ENCODE peak calls at places on chromosomes 11 and 22, in eight cellular contexts. U, K, D, M, I, O, E and N are unnamed samples.

GRCh38 chr11:108697872-108698473 is 33.1 kb downstream of the DDX10 start:
- DNase-seq in D (peak; percentile 49), M (peak; percentile 54), I (no peak), K (peak; percentile 51), E (peak; percentile 26), U (peak; percentile 67), O (peak; percentile 59), N (peak; percentile 82)

GRCh38 chr11:46333129-46333947 is 13.9 kb upstream of the DGKZ start:
- DNase-seq in O (peak; percentile 77), U (no peak), D (no peak), I (no peak), M (no peak), E (no peak), K (no peak), N (no peak)

GRCh38 chr22:38081636-38081940 is 2.4 kb downstream of the SLC16A8 start:
- DNase-seq in M (no peak), O (no peak), U (no peak), K (no peak), I (no peak), D (no peak), E (no peak), N (no peak)

GRCh38 chr11:115676206-115676605 is 172.0 kb upstream of the CADM1 start:
- DNase-seq in K (no peak), D (no peak), E (no peak), I (no peak), U (no peak), O (no peak), M (no peak), N (no peak)

GRCh38 chr11:43928721-43929120 is 13.7 kb upstream of the C11orf96 start:
- DNase-seq in K (no peak), O (no peak), M (no peak), D (no peak), E (no peak), I (no peak), U (no peak), N (no peak)

GRCh38 chr11:40958707-40959106 is 500.7 kb downstream of the LRRC4C start:
- DNase-seq in K (no peak), M (no peak), I (no peak), U (no peak), O (no peak), D (no peak), E (no peak), N (no peak)

GRCh38 chr22:23237201-23237798 is 57.0 kb downstream of the BCR start:
- DNase-seq in E (peak; percentile 91), I (no peak), K (no peak), O (no peak), D (no peak), U (no peak), M (no peak), N (peak; percentile 66)

GRCh38 chr22:49394116-49394785 is 433.4 kb downstream of the BRD1 start:
- DNase-seq in O (no peak), I (no peak), K (peak; percentile 12), D (no peak), E (no peak), U (no peak), M (no peak), N (no peak)

GRCh38 chr11:83511646-83512045 is 225.5 kb upstream of the CCDC90B start:
- DNase-seq in O (no peak), U (no peak), M (no peak), D (no peak), E (no peak), I (no peak), K (no peak), N (no peak)

GRCh38 chr22:46201059-46201757 is 48.9 kb downstream of the CDPF1 start:
- DNase-seq in I (peak; percentile 65), O (no peak), E (no peak), K (peak; percentile 46), D (no peak), M (peak; percentile 61), U (no peak), N (no peak)

GRCh38 chr11:34749666-34750659 is 129.1 kb downstream of the EHF start:
- DNase-seq in I (no peak), D (no peak), O (no peak), U (no peak), M (no peak), K (no peak), E (no peak), N (peak; percentile 68)

GRCh38 chr22:39212721-39213376 is 31.9 kb downstream of the PDGFB start:
- DNase-seq in D (no peak), I (no peak), E (peak; percentile 38), K (peak; percentile 56), M (peak; percentile 52), U (peak; percentile 69), O (no peak), N (no peak)

GRCh38 chr11:36150986-36151385 is 138.2 kb downstream of the COMMD9 start:
- DNase-seq in K (no peak), U (no peak), I (no peak), D (no peak), O (no peak), M (no peak), E (no peak), N (peak; percentile 49)

GRCh38 chr11:61129608-61130523 is 27.6 kb downstream of the CD5 start:
- DNase-seq in O (peak; percentile 96), K (peak; percentile 73), U (peak; percentile 91), D (peak; percentile 44), E (peak; percentile 94), I (peak; percentile 91), M (peak; percentile 82), N (peak; percentile 93)

GRCh38 chr11:64237484-64237951 is 3.1 kb downstream of the VEGFB start:
- DNase-seq in O (no peak), E (no peak), D (no peak), U (no peak), M (peak; percentile 87), K (no peak), I (no peak), N (no peak)
- TF ChIP-seq RAD21 in O (no peak), E (no peak), D (no peak), U (no peak), M (no peak), K (no peak), I (no peak), N (no peak)

GRCh38 chr11:13761250-13761649 is 92.8 kb downstream of the FAR1 start:
- DNase-seq in U (no peak), I (no peak), K (no peak), E (no peak), M (no peak), O (no peak), D (no peak), N (peak; percentile 22)
- TF ChIP-seq RAD21 in U (no peak), I (no peak), K (no peak), E (no peak), M (no peak), O (no peak), D (no peak), N (no peak)

DNA sequence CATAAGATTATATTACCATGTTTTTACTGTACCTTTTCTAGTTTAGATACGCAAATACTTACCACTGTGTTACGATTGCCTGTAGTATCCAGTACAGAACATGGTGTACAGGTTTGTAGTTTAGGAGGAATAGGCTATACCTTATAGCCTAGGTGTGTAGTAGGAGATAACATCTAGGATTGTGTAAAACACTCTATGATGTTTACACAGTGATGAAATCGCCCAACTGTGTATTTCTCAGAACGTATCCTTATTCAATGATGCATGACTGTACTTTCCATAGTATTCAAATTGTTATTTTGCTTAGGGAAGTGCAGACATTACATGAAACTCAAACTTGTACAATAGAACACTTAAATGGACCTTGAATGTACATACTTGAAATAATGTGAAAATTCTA is 188.1 kb upstream of the PDGFD start:
- DNase-seq in D (no peak), U (no peak), M (no peak), E (no peak), I (no peak), O (no peak), K (no peak), N (no peak)
- TF ChIP-seq RAD21 in D (no peak), U (no peak), M (no peak), E (no peak), I (no peak), O (no peak), K (no peak), N (no peak)

DNA sequence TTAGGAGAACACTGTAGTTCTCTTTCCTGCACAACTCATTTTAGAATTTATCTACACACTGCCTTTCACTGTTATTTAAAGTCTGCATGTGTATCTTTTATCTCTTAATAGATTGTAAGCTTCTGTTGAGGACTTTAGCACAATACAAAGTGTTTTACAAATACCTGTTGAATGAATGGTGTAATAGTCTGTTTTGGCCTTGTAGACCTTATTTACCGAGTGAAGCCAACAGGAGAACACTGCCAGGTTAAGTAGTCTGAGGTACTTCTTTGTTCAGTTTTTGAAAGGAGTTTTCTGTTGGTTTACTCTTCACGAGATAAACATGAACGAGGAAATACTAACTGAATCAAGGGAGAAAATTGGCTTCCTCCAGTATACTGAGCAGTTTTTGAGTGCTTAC is 31.0 kb downstream of the SIK2 start:
- DNase-seq in E (no peak), U (no peak), M (peak; percentile 90), K (no peak), D (no peak), O (no peak), I (no peak), N (no peak)
- TF ChIP-seq RAD21 in E (no peak), U (no peak), M (no peak), K (no peak), D (no peak), O (no peak), I (no peak), N (no peak)

GRCh38 chr11:10666556-10666955 is 27.0 kb downstream of the IRAG1 start:
- DNase-seq in D (no peak), M (no peak), I (no peak), K (no peak), U (peak; percentile 34), E (no peak), O (no peak), N (peak; percentile 74)
- TF ChIP-seq RAD21 in D (no peak), M (no peak), I (no peak), K (no peak), U (no peak), E (no peak), O (no peak), N (no peak)

DNA sequence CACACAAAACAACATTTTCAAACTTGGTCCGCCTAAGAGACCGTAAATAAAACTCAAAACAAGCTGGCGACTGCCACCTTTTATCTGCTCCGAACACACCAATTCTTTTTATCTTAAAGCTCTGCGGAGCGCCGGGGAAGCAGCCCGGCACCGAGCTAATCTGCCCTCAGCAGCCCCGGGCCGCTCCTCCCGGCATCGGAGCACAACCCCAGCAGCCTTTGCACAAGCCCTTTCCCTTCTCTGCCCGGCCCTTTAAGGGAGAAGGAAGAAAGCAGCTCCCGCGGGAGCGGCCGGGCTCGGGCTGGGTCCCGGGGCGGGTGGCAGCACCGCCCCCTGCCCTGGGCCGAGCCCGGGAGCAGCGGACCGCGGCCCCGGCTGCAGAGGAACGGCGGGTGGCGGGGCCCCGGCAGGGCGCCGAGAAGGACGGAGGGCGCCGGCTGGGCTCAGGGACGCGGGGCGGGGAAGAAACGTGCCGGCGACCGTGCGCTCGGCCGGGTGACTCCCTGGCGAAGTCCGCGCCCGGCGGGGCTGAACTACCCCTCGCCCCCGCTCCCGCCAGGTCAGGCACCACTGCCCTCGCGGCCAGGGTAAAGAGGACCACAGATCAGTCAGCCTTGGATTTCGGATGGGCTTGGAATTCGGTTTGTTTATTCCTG is 133.5 kb upstream of the C11orf58 start:
- DNase-seq in I (no peak), E (peak; percentile 64), M (no peak), O (peak; percentile 84), U (no peak), D (no peak), K (no peak), N (peak; percentile 35)
- TF ChIP-seq RAD21 in I (no peak), E (no peak), M (no peak), O (no peak), U (no peak), D (no peak), K (no peak), N (no peak)

GRCh38 chr11:119427279-119427678 is 4.3 kb upstream of the THY1 start:
- DNase-seq in E (peak; percentile 67), D (no peak), M (no peak), U (peak; percentile 12), O (no peak), K (no peak), I (no peak), N (no peak)
- TF ChIP-seq RAD21 in E (no peak), D (no peak), M (no peak), U (no peak), O (no peak), K (no peak), I (no peak), N (no peak)